ENCODE peak calls at places on chromosomes 11 and 22, in eight cellular contexts. M is colonic mucosa; E is CD8-positive, alpha-beta memory T cell; O is cardiac muscle cell; U is OCI-LY7; L is GM23248; S is neural progenitor cell; D is PC-9. X is an unnamed sample. For H3K4me1, the result is how much of the 10 kb centered on the place peaks cover.

GRCh38 chr11:69320756-69321741 is 27.1 kb downstream of the MYEOV start:
- DNase-seq in M (no peak), E (no peak), O (no peak), U (no peak), L (peak), S (no peak), D (peak), X (no peak)

GRCh38 chr11:65077466-65077865 is 6.4 kb downstream of the CDCA5 start:
- DNase-seq in M (no peak), E (no peak), O (peak), U (peak), L (peak), S (no peak), D (no peak), X (no peak)

GRCh38 chr11:1912314-1912878 is 7.1 kb upstream of the TNNT3 start:
- DNase-seq in M (no peak), E (no peak), O (no peak), U (no peak), L (no peak), S (no peak), D (no peak), X (no peak)

GRCh38 chr22:33116846-33117547 is 58.8 kb upstream of the SYN3 start:
- DNase-seq in M (no peak), E (no peak), O (no peak), U (peak), L (peak), S (no peak), D (no peak), X (no peak)

GRCh38 chr11:122127020-122127419 is 11.0 kb upstream of the BLID start:
- DNase-seq in M (no peak), E (no peak), O (no peak), U (no peak), L (peak), S (no peak), D (no peak), X (no peak)

GRCh38 chr11:46917109-46918086 is 952 bp downstream of the LRP4 start:
- DNase-seq in M (peak), E (peak), O (no peak), U (no peak), L (peak), S (peak), D (no peak), X (no peak)

GRCh38 chr11:63504933-63505586 is 824 bp upstream of the LGALS12 start:
- DNase-seq in M (no peak), E (no peak), O (no peak), U (no peak), L (no peak), S (no peak), D (no peak), X (no peak)

GRCh38 chr11:12182650-12183511 is 72.5 kb downstream of the MICAL2 start:
- DNase-seq in M (no peak), E (no peak), O (peak), U (no peak), L (peak), S (no peak), D (peak), X (no peak)

GRCh38 chr11:116488836-116489389 is 283.9 kb downstream of the BUD13 start:
- DNase-seq in M (no peak), E (no peak), O (no peak), U (no peak), L (no peak), S (no peak), D (no peak), X (no peak)

GRCh38 chr11:77813256-77813655 is 7.3 kb downstream of the RSF1 start:
- DNase-seq in M (no peak), E (no peak), O (no peak), U (no peak), L (peak), S (no peak), D (no peak), X (no peak)

GRCh38 chr11:126336646-126337045 is 18.8 kb upstream of the ST3GAL4 start:
- DNase-seq in M (no peak), E (no peak), O (no peak), U (no peak), L (no peak), S (no peak), D (no peak), X (no peak)

GRCh38 chr11:40328890-40329617 is 1130.4 kb downstream of the LRRC4C start:
- DNase-seq in M (peak), E (no peak), O (no peak), U (no peak), L (peak), S (no peak), D (peak), X (no peak)

GRCh38 chr22:29621761-29622526 is 18.5 kb downstream of the NF2 start:
- DNase-seq in M (no peak), E (no peak), O (no peak), U (no peak), L (peak), S (no peak), D (peak), X (no peak)

GRCh38 chr11:76617553-76618265 is 52.8 kb downstream of the LRRC32 start:
- DNase-seq in M (no peak), E (no peak), O (no peak), U (no peak), L (peak), S (no peak), D (no peak), X (no peak)

GRCh38 chr11:118437736-118438125 is 1.4 kb downstream of the KMT2A start:
- DNase-seq in M (peak), E (peak), O (peak), U (peak), L (peak), S (peak), D (no peak), X (peak)

GRCh38 chr11:95088946-95089619 is 563 bp upstream of the ENDOD1 start:
- DNase-seq in M (no peak), E (peak), O (no peak), U (no peak), L (peak), S (no peak), D (no peak), X (peak)

GRCh38 chr11:128632151-128632791 is 44.9 kb upstream of the ETS1 start:
- DNase-seq in M (no peak), E (peak), O (peak), U (peak), L (peak), S (peak), D (peak), X (no peak)

GRCh38 chr22:43850529-43850928 is 11.8 kb downstream of the SULT4A1 start:
- DNase-seq in M (no peak), E (no peak), O (no peak), U (no peak), L (no peak), S (no peak), D (no peak), X (no peak)

GRCh38 chr22:43853328-43853931 is 8.9 kb downstream of the SULT4A1 start:
- DNase-seq in M (no peak), E (no peak), O (no peak), U (no peak), L (no peak), S (no peak), D (peak), X (no peak)

GRCh38 chr22:43852605-43853327 is 9.5 kb downstream of the SULT4A1 start:
- DNase-seq in M (no peak), E (no peak), O (no peak), U (no peak), L (no peak), S (no peak), D (no peak), X (no peak)

GRCh38 chr22:43851058-43851978 is 11.0 kb downstream of the SULT4A1 start:
- DNase-seq in M (no peak), E (no peak), O (no peak), U (no peak), L (no peak), S (no peak), D (no peak), X (no peak)

GRCh38 chr22:43851979-43852307 is 10.4 kb downstream of the SULT4A1 start:
- DNase-seq in M (no peak), E (no peak), O (no peak), U (no peak), L (no peak), S (no peak), D (no peak), X (no peak)
- H3K27ac ChIP-seq in M (no peak), E (no peak), O (no peak), U (no peak), L (no peak), S (no peak), D (no peak), X (no peak)

DNA sequence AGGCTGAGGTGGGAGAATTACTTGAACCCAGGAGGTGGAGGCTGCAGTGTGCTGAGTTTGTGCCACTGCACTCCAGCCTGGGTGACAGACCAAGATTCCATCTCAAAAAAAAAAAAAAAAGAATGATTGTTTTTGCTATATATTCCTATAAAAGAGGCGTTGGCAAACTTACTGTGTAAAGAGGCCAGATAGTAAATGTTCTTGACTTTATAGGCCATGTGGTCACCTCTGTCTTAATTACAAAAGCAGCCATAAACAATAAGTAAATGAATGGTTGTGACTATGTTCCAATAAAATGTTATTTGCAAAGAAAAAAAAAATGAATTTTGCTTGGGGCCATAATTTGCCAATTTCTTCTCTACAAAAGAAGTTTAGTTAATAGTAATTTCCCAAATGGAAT is 12.3 kb downstream of the ATM start:
- DNase-seq in M (no peak), E (no peak), O (no peak), U (no peak), L (no peak), S (no peak), D (no peak), X (no peak)
- H3K4me1 ChIP-seq in M (under half), E (half or more), O (under half), U (under half), L (under half), S (under half), D (under half), X (under half)

GRCh38 chr22:21666786-21667185 is 974 bp downstream of the PPIL2 start:
- DNase-seq in M (no peak), E (no peak), O (no peak), U (no peak), L (peak), S (no peak), D (no peak), X (no peak)
- H3K4me3 ChIP-seq in M (peak), E (peak), O (peak), U (peak), L (peak), S (peak), D (peak), X (peak)

GRCh38 chr22:25403284-25403606 is 161.2 kb upstream of the GRK3 start:
- DNase-seq in M (no peak), E (no peak), O (no peak), U (no peak), L (no peak), S (no peak), D (no peak), X (no peak)

GRCh38 chr22:25404923-25405853 is 159.3 kb upstream of the GRK3 start:
- DNase-seq in M (peak), E (peak), O (peak), U (peak), L (peak), S (peak), D (peak), X (peak)

GRCh38 chr22:25403752-25404471 is 160.6 kb upstream of the GRK3 start:
- DNase-seq in M (peak), E (no peak), O (peak), U (no peak), L (peak), S (peak), D (no peak), X (no peak)

GRCh38 chr22:25405854-25406509 is 158.5 kb upstream of the GRK3 start:
- DNase-seq in M (no peak), E (no peak), O (no peak), U (no peak), L (no peak), S (no peak), D (no peak), X (no peak)

GRCh38 chr22:25404556-25404922 is 159.9 kb upstream of the GRK3 start:
- DNase-seq in M (no peak), E (no peak), O (no peak), U (no peak), L (peak), S (peak), D (no peak), X (no peak)
- H3K27ac ChIP-seq in M (peak), E (no peak), O (no peak), U (peak), L (no peak), S (no peak), D (no peak), X (no peak)

GRCh38 chr11:86247608-86248007 is 3.1 kb downstream of the EED start:
- DNase-seq in M (peak), E (no peak), O (no peak), U (no peak), L (no peak), S (no peak), D (peak), X (no peak)
- H3K4me1 ChIP-seq in M (under half), E (half or more), O (under half), U (half or more), L (under half), S (under half), D (half or more), X (under half)

DNA sequence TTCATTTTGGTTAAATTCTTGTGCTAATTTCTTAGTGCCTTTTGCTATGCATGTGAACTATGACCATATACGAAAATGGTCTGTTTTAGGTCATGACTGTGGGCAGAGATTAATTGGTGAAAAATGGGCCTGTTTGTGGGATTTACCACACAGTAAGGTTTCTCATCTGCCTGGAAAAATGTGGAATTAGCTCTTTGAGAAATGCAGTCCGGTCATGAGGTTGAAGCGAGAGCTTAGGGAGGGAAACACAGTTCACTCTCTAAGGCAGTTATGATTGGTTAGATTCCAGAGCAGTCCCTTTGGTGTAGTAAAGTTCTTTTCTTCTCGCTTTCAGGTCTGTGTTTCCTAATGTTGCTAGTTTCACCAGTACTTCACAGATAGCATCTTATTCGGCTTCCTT is 1.2 kb upstream of the PDE3B start:
- DNase-seq in M (no peak), E (no peak), O (no peak), U (no peak), L (no peak), S (no peak), D (no peak), X (no peak)
- H3K4me3 ChIP-seq in M (no peak), E (peak), O (no peak), U (no peak), L (no peak), S (peak), D (no peak), X (no peak)

X was measured in effector memory CD4-positive, alpha-beta T cell.